ENCODE peak calls at places on chromosomes 2 and 18, in nine cellular contexts. V, E, G, A, O, I, X, D and N are unnamed samples.

GRCh38 chr2:239566162-239566994 is 165.6 kb upstream of the HDAC4 start:
- DNase-seq in V (no peak), E (no peak), G (no peak), A (no peak), O (no peak), I (no peak), X (no peak), D (no peak), N (no peak)

GRCh38 chr18:70659026-70659726 is 370.3 kb downstream of the SOCS6 start:
- DNase-seq in V (no peak), E (no peak), G (no peak), A (no peak), O (no peak), I (peak), X (no peak), D (no peak), N (no peak)

GRCh38 chr18:51006061-51006818 is 23.8 kb upstream of the SMAD4 start:
- DNase-seq in V (no peak), E (no peak), G (no peak), A (no peak), O (no peak), I (no peak), X (no peak), D (no peak), N (no peak)

GRCh38 chr2:24830351-24830750 is 37.1 kb downstream of the CENPO start:
- DNase-seq in V (no peak), E (no peak), G (peak), A (peak), O (no peak), I (peak), X (no peak), D (no peak), N (no peak)

GRCh38 chr2:190849774-190850173 is 30.8 kb upstream of the GLS start:
- DNase-seq in V (no peak), E (peak), G (no peak), A (peak), O (no peak), I (peak), X (peak), D (no peak), N (no peak)

GRCh38 chr2:54048117-54048785 is 67.2 kb upstream of the ACYP2 start:
- DNase-seq in V (no peak), E (no peak), G (no peak), A (no peak), O (no peak), I (no peak), X (no peak), D (no peak), N (no peak)

GRCh38 chr2:19360881-19361321 is 2.5 kb upstream of the OSR1 start:
- DNase-seq in V (no peak), E (no peak), G (no peak), A (no peak), O (no peak), I (no peak), X (no peak), D (no peak), N (no peak)

GRCh38 chr2:234764378-234764777 is 187.4 kb upstream of the SH3BP4 start:
- DNase-seq in V (no peak), E (no peak), G (no peak), A (no peak), O (no peak), I (no peak), X (no peak), D (no peak), N (no peak)

GRCh38 chr2:44596537-44597320 is 235.0 kb downstream of the CAMKMT start:
- DNase-seq in V (no peak), E (no peak), G (no peak), A (no peak), O (no peak), I (no peak), X (no peak), D (no peak), N (no peak)

GRCh38 chr2:18845854-18846253 is 256.5 kb upstream of the NT5C1B start:
- DNase-seq in V (no peak), E (no peak), G (no peak), A (no peak), O (no peak), I (no peak), X (no peak), D (no peak), N (no peak)

GRCh38 chr2:169709335-169709734 is 15.1 kb downstream of the PHOSPHO2 start:
- DNase-seq in V (no peak), E (no peak), G (no peak), A (no peak), O (no peak), I (no peak), X (no peak), D (no peak), N (no peak)

GRCh38 chr2:246489-247145 is 17.2 kb downstream of the SH3YL1 start:
- DNase-seq in V (peak), E (peak), G (peak), A (peak), O (peak), I (peak), X (peak), D (no peak), N (no peak)

GRCh38 chr2:212157011-212157410 is 381.6 kb downstream of the ERBB4 start:
- DNase-seq in V (no peak), E (no peak), G (no peak), A (no peak), O (no peak), I (no peak), X (no peak), D (no peak), N (no peak)

GRCh38 chr2:584863-585823 is 92.1 kb downstream of the TMEM18 start:
- DNase-seq in V (no peak), E (peak), G (no peak), A (no peak), O (no peak), I (no peak), X (no peak), D (no peak), N (no peak)

GRCh38 chr2:207617011-207617671 is 8.1 kb downstream of the METTL21A start:
- DNase-seq in V (no peak), E (peak), G (no peak), A (peak), O (no peak), I (peak), X (peak), D (no peak), N (no peak)

GRCh38 chr2:29377788-29378187 is 262.6 kb downstream of the CLIP4 start:
- DNase-seq in V (no peak), E (no peak), G (no peak), A (no peak), O (no peak), I (no peak), X (no peak), D (no peak), N (no peak)

GRCh38 chr18:394997-395383 is 105.5 kb downstream of the COLEC12 start:
- DNase-seq in V (no peak), E (peak), G (no peak), A (no peak), O (peak), I (no peak), X (no peak), D (peak), N (no peak)

GRCh38 chr2:202149155-202149762 is 76.2 kb downstream of the KIAA2012 start:
- DNase-seq in V (no peak), E (no peak), G (no peak), A (no peak), O (no peak), I (no peak), X (no peak), D (peak), N (no peak)

GRCh38 chr18:9898792-9899549 is 13.2 kb downstream of the TXNDC2 start:
- DNase-seq in V (peak), E (peak), G (no peak), A (peak), O (no peak), I (peak), X (no peak), D (peak), N (peak)

GRCh38 chr18:31199190-31199769 is 36.6 kb upstream of the DSC1 start:
- DNase-seq in V (no peak), E (no peak), G (no peak), A (no peak), O (no peak), I (peak), X (no peak), D (no peak), N (no peak)